ENCODE peak calls at places on chromosomes 4 and X, in seven cellular contexts. One of them, this sample, is unnamed.

GRCh38 chrX:51975360-51975759 is 81.9 kb downstream of the MAGED1 start:
- DNase-seq in renal cortical epithelial cell: no peak
- DNase-seq in choroid plexus epithelial cell: no peak
- DNase-seq in NCI-H1092: no peak
- DNase-seq in effector memory CD8-positive, alpha-beta T cell: no peak
- DNase-seq in NCI-H510A treated with DMSO at 0.1 percent for 48 hours: no peak
- DNase-seq in A549: no peak
- DNase-seq in this sample: no peak

GRCh38 chr4:142583708-142584107 is 262.4 kb downstream of the INPP4B start:
- DNase-seq in renal cortical epithelial cell: no peak
- DNase-seq in choroid plexus epithelial cell: no peak
- DNase-seq in NCI-H1092: no peak
- DNase-seq in effector memory CD8-positive, alpha-beta T cell: no peak
- DNase-seq in NCI-H510A treated with DMSO at 0.1 percent for 48 hours: no peak
- DNase-seq in A549: no peak
- DNase-seq in this sample: no peak

GRCh38 chrX:112779139-112779538 is 61.5 kb downstream of the AMOT start:
- DNase-seq in renal cortical epithelial cell: no peak
- DNase-seq in choroid plexus epithelial cell: no peak
- DNase-seq in NCI-H1092: no peak
- DNase-seq in effector memory CD8-positive, alpha-beta T cell: no peak
- DNase-seq in NCI-H510A treated with DMSO at 0.1 percent for 48 hours: no peak
- DNase-seq in A549: no peak
- DNase-seq in this sample: no peak

GRCh38 chrX:101957174-101957573 is 25.3 kb upstream of the ZMAT1 start:
- DNase-seq in renal cortical epithelial cell: no peak
- DNase-seq in choroid plexus epithelial cell: no peak
- DNase-seq in NCI-H1092: no peak
- DNase-seq in effector memory CD8-positive, alpha-beta T cell: no peak
- DNase-seq in NCI-H510A treated with DMSO at 0.1 percent for 48 hours: no peak
- DNase-seq in A549: no peak
- DNase-seq in this sample: no peak

GRCh38 chr4:7966281-7967062 is 26.8 kb upstream of the AFAP1 start:
- DNase-seq in renal cortical epithelial cell: no peak
- DNase-seq in choroid plexus epithelial cell: no peak
- DNase-seq in NCI-H1092: no peak
- DNase-seq in effector memory CD8-positive, alpha-beta T cell: no peak
- DNase-seq in NCI-H510A treated with DMSO at 0.1 percent for 48 hours: no peak
- DNase-seq in A549: no peak
- DNase-seq in this sample: no peak

GRCh38 chr4:185437809-185438208 is 12.0 kb upstream of the UFSP2 start:
- DNase-seq in renal cortical epithelial cell: peak; percentile 4
- DNase-seq in choroid plexus epithelial cell: no peak
- DNase-seq in NCI-H1092: no peak
- DNase-seq in effector memory CD8-positive, alpha-beta T cell: no peak
- DNase-seq in NCI-H510A treated with DMSO at 0.1 percent for 48 hours: no peak
- DNase-seq in A549: no peak
- DNase-seq in this sample: no peak

GRCh38 chr4:116585240-116585639 is 500.1 kb downstream of the TRAM1L1 start:
- DNase-seq in renal cortical epithelial cell: no peak
- DNase-seq in choroid plexus epithelial cell: no peak
- DNase-seq in NCI-H1092: no peak
- DNase-seq in effector memory CD8-positive, alpha-beta T cell: no peak
- DNase-seq in NCI-H510A treated with DMSO at 0.1 percent for 48 hours: peak; percentile 3
- DNase-seq in A549: no peak
- DNase-seq in this sample: no peak

GRCh38 chr4:78661923-78662521 is 110.5 kb downstream of the ANXA3 start:
- DNase-seq in renal cortical epithelial cell: peak; percentile 87
- DNase-seq in choroid plexus epithelial cell: peak; percentile 91
- DNase-seq in NCI-H1092: no peak
- DNase-seq in effector memory CD8-positive, alpha-beta T cell: no peak
- DNase-seq in NCI-H510A treated with DMSO at 0.1 percent for 48 hours: peak; percentile 15
- DNase-seq in A549: peak; percentile 71
- DNase-seq in this sample: peak; percentile 32

GRCh38 chr4:112973897-112974296 is 75.6 kb upstream of the ANK2 start:
- DNase-seq in renal cortical epithelial cell: no peak
- DNase-seq in choroid plexus epithelial cell: no peak
- DNase-seq in NCI-H1092: no peak
- DNase-seq in effector memory CD8-positive, alpha-beta T cell: no peak
- DNase-seq in NCI-H510A treated with DMSO at 0.1 percent for 48 hours: no peak
- DNase-seq in A549: no peak
- DNase-seq in this sample: no peak

GRCh38 chr4:3571921-3572320 is 39.7 kb upstream of the LRPAP1 start:
- DNase-seq in renal cortical epithelial cell: no peak
- DNase-seq in choroid plexus epithelial cell: no peak
- DNase-seq in NCI-H1092: no peak
- DNase-seq in effector memory CD8-positive, alpha-beta T cell: no peak
- DNase-seq in NCI-H510A treated with DMSO at 0.1 percent for 48 hours: no peak
- DNase-seq in A549: no peak
- DNase-seq in this sample: no peak

GRCh38 chrX:83469551-83469950 is 38.5 kb upstream of the POU3F4 start:
- DNase-seq in renal cortical epithelial cell: peak; percentile 0
- DNase-seq in choroid plexus epithelial cell: peak; percentile 0
- DNase-seq in NCI-H1092: no peak
- DNase-seq in effector memory CD8-positive, alpha-beta T cell: no peak
- DNase-seq in NCI-H510A treated with DMSO at 0.1 percent for 48 hours: peak; percentile 2
- DNase-seq in A549: peak; percentile 4
- DNase-seq in this sample: peak; percentile 38

GRCh38 chr4:85909851-85910250 is 434.9 kb downstream of the ARHGAP24 start:
- DNase-seq in renal cortical epithelial cell: peak; percentile 43
- DNase-seq in choroid plexus epithelial cell: no peak
- DNase-seq in NCI-H1092: no peak
- DNase-seq in effector memory CD8-positive, alpha-beta T cell: no peak
- DNase-seq in NCI-H510A treated with DMSO at 0.1 percent for 48 hours: no peak
- DNase-seq in A549: no peak
- DNase-seq in this sample: no peak

GRCh38 chr4:104393649-104394048 is 101.0 kb downstream of the CXXC4 start:
- DNase-seq in renal cortical epithelial cell: peak; percentile 50
- DNase-seq in choroid plexus epithelial cell: no peak
- DNase-seq in NCI-H1092: no peak
- DNase-seq in effector memory CD8-positive, alpha-beta T cell: no peak
- DNase-seq in NCI-H510A treated with DMSO at 0.1 percent for 48 hours: no peak
- DNase-seq in A549: no peak
- DNase-seq in this sample: no peak

GRCh38 chrX:39720945-39721344 is 376.8 kb downstream of the BCOR start:
- DNase-seq in renal cortical epithelial cell: no peak
- DNase-seq in choroid plexus epithelial cell: no peak
- DNase-seq in NCI-H1092: no peak
- DNase-seq in effector memory CD8-positive, alpha-beta T cell: no peak
- DNase-seq in NCI-H510A treated with DMSO at 0.1 percent for 48 hours: no peak
- DNase-seq in A549: no peak
- DNase-seq in this sample: no peak

GRCh38 chr4:97691111-97691605 is 452.1 kb downstream of the STPG2 start:
- DNase-seq in renal cortical epithelial cell: no peak
- DNase-seq in choroid plexus epithelial cell: no peak
- DNase-seq in NCI-H1092: no peak
- DNase-seq in effector memory CD8-positive, alpha-beta T cell: no peak
- DNase-seq in NCI-H510A treated with DMSO at 0.1 percent for 48 hours: no peak
- DNase-seq in A549: no peak
- DNase-seq in this sample: no peak

GRCh38 chr4:36273276-36273675 is 8.1 kb upstream of the DTHD1 start:
- DNase-seq in renal cortical epithelial cell: peak; percentile 30
- DNase-seq in choroid plexus epithelial cell: no peak
- DNase-seq in NCI-H1092: no peak
- DNase-seq in effector memory CD8-positive, alpha-beta T cell: no peak
- DNase-seq in NCI-H510A treated with DMSO at 0.1 percent for 48 hours: no peak
- DNase-seq in A549: no peak
- DNase-seq in this sample: no peak

GRCh38 chr4:183838987-183839712 is 66.0 kb upstream of the STOX2 start:
- DNase-seq in renal cortical epithelial cell: peak; percentile 43
- DNase-seq in choroid plexus epithelial cell: peak; percentile 34
- DNase-seq in NCI-H1092: no peak
- DNase-seq in effector memory CD8-positive, alpha-beta T cell: no peak
- DNase-seq in NCI-H510A treated with DMSO at 0.1 percent for 48 hours: peak; percentile 40
- DNase-seq in A549: peak; percentile 33
- DNase-seq in this sample: no peak